ENCODE peak calls at places on chromosomes 7 and 10, in eight cellular contexts. O is thoracic aorta, S is colonic mucosa, F is left lung, Z is brain microvascular endothelial cell, D is cardiac muscle cell, E is heart left ventricle, X is IMR-90. L is an unnamed sample. For H3K27me3 and H3K36me3, the result is how much of the 10 kb centered on the place peaks cover.

GRCh38 chr10:104353325-104354048 is at the start of gene CFAP58:
- DNase-seq in O (peak), S (peak), F (peak), Z (peak), D (peak), E (peak), X (peak), L (peak)

GRCh38 chr7:90384433-90384832 is 18.8 kb upstream of the CLDN12 start:
- DNase-seq in O (no peak), S (no peak), F (no peak), Z (no peak), D (no peak), E (no peak), X (peak), L (no peak)

GRCh38 chr7:142088022-142088714 is 23.4 kb upstream of the MGAM2 start:
- DNase-seq in O (no peak), S (no peak), F (no peak), Z (no peak), D (no peak), E (no peak), X (no peak), L (peak)

GRCh38 chr10:108598320-108598695 is 1325.0 kb downstream of the XPNPEP1 start:
- DNase-seq in O (no peak), S (no peak), F (no peak), Z (no peak), D (no peak), E (no peak), X (no peak), L (no peak)

GRCh38 chr10:31142026-31142425 is 110.4 kb upstream of the ZNF438 start:
- DNase-seq in O (no peak), S (no peak), F (no peak), Z (peak), D (no peak), E (no peak), X (peak), L (peak)

GRCh38 chr10:72796042-72796441 is 97.5 kb upstream of the OIT3 start:
- DNase-seq in O (no peak), S (no peak), F (no peak), Z (no peak), D (peak), E (no peak), X (peak), L (peak)

GRCh38 chr10:91210435-91210834 is 10.0 kb upstream of the PCGF5 start:
- DNase-seq in O (no peak), S (peak), F (no peak), Z (no peak), D (no peak), E (no peak), X (no peak), L (no peak)

GRCh38 chr10:101961591-101962498 is 94.1 kb downstream of the ARMH3 start:
- DNase-seq in O (peak), S (no peak), F (no peak), Z (peak), D (peak), E (peak), X (peak), L (peak)

GRCh38 chr10:43078986-43079273 is 2.1 kb downstream of the RET start:
- DNase-seq in O (no peak), S (peak), F (no peak), Z (peak), D (no peak), E (peak), X (no peak), L (no peak)

GRCh38 chr10:178208-178607 is 43.0 kb downstream of the ZMYND11 start:
- DNase-seq in O (no peak), S (no peak), F (no peak), Z (no peak), D (peak), E (no peak), X (peak), L (no peak)

GRCh38 chr7:112547916-112548315 is 67.1 kb downstream of the LSMEM1 start:
- DNase-seq in O (no peak), S (no peak), F (no peak), Z (peak), D (no peak), E (no peak), X (peak), L (no peak)

GRCh38 chr7:64618785-64619456 is 47.0 kb upstream of the ZNF107 start:
- DNase-seq in O (no peak), S (peak), F (no peak), Z (peak), D (peak), E (no peak), X (peak), L (no peak)

GRCh38 chr10:70622981-70623844 is 20.7 kb upstream of the PRF1 start:
- DNase-seq in O (no peak), S (no peak), F (no peak), Z (no peak), D (peak), E (no peak), X (no peak), L (no peak)

DNA sequence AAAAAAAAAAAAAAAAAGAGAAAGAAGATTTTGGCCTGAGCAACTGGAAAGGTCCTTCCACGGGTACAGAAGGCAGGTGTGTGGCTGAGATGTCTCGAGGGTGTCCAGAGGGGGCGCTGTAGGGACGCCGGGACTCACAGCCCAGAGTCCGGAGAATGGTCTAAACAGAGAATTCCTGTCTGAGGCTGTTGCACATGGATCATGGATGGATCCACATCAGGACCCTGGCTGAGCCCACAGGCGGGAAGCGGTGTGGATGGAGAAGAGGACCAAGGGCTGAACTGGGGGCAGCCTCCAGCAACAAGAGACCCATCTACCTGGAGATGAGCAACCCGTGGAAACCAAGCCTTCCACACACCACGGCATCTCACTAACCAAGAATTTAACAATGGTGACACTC is 55.0 kb downstream of the PKD1L1 start:
- DNase-seq in O (no peak), S (no peak), F (no peak), Z (no peak), D (no peak), E (no peak), X (no peak), L (no peak)
- H3K27me3 ChIP-seq in O (under half), S (under half), F (under half), Z (under half), D (under half), E (under half), X (half or more), L (under half)

GRCh38 chr7:149006345-149006725 is 22.0 kb downstream of the PDIA4 start:
- DNase-seq in O (no peak), S (no peak), F (peak), Z (no peak), D (no peak), E (no peak), X (no peak), L (no peak)

GRCh38 chr7:149005427-149006344 is 22.6 kb downstream of the PDIA4 start:
- DNase-seq in O (no peak), S (peak), F (peak), Z (peak), D (peak), E (peak), X (peak), L (peak)

GRCh38 chr7:149003018-149003417 is 25.3 kb downstream of the PDIA4 start:
- DNase-seq in O (no peak), S (no peak), F (no peak), Z (no peak), D (no peak), E (no peak), X (no peak), L (no peak)

GRCh38 chr7:149003560-149004305 is 24.6 kb downstream of the PDIA4 start:
- DNase-seq in O (no peak), S (no peak), F (peak), Z (no peak), D (no peak), E (no peak), X (no peak), L (no peak)

GRCh38 chr7:149004405-149005370 is 23.6 kb downstream of the PDIA4 start:
- DNase-seq in O (no peak), S (no peak), F (peak), Z (no peak), D (no peak), E (no peak), X (no peak), L (no peak)
- H3K36me3 ChIP-seq in O (under half), S (under half), F (half or more), Z (half or more), D (under half), E (half or more), X (under half), L (under half)

DNA sequence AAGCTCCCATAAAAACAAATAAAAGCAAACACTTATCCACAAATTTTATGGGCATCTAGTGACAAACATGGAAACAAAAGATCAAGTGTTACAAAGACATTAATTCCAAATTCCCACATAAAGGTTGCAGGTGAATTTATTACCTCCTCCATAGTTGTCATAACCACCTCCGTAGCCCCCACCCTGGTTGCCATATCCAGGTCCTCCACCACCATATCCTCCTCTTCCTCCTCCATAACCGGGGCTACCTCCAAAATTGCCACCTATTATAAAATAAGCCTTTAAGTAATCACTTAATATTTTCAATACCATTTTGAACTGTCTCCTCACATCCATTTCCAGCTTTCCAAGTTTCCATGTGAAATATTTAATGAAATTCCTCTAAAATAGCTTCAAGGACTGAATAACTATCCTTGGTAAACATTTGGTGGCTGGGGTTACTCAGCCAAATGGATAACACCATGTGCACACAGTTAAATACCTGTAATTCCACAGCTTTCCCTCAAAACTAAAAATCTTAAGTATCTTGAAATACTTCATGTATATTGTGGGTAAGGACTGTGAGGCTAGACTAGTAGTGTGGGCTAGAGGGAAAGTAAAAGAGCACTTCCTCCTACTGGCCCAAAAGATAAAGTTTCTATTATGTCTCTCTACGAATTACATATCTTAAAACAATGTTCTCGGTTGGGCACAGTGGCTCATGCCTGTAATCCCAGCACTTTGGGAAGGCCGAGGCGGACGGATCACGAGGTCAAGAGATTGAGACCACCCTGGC is 6.9 kb downstream of the HNRNPA2B1 start:
- DNase-seq in O (no peak), S (no peak), F (peak), Z (no peak), D (no peak), E (no peak), X (no peak), L (no peak)
- H3K27me3 ChIP-seq in O (under half), S (under half), F (under half), Z (under half), D (under half), E (under half), X (under half), L (under half)

GRCh38 chr10:133400624-133401424 is 6.9 kb downstream of the MTG1 start:
- DNase-seq in O (no peak), S (no peak), F (no peak), Z (no peak), D (no peak), E (no peak), X (no peak), L (no peak)
- H3K36me3 ChIP-seq in O (under half), S (under half), F (half or more), Z (half or more), D (under half), E (half or more), X (half or more), L (half or more)

DNA sequence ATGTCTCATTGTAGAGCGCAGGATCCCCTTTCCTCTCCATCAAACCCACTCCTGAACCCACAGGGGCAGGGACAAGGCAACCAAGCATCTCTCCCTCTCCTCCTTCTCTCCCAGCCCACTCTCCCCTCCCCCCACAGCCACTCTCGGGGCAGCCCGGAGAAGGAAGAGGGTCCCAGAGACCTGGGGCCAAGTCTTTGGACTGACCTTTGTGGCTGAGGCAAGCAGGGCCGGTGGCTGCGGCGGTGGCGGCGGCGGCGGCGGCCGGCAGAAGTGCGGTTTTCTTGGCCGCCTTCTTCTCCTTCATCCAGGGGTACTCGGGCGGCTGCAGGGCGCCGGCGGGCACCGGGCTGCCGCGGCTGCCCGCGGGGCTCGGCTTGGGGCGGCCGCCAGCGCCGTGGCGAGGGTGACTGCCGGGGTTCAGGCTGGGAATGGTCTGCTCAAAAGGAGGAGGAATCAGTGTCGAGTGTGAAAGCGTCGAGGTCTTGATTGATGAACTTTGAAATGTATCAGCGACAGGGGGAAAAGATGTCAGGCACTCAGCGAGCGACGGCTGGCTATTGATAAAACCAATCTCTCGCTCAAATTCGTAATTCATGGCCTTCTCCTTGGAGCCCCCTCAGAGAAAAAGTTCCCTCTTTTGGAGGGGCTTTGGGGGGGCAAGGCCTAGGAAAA is 441 bp downstream of the HOXA2 start:
- DNase-seq in O (no peak), S (peak), F (peak), Z (no peak), D (no peak), E (no peak), X (peak), L (no peak)
- H3K27me3 ChIP-seq in O (under half), S (under half), F (half or more), Z (half or more), D (half or more), E (half or more), X (under half), L (under half)

DNA sequence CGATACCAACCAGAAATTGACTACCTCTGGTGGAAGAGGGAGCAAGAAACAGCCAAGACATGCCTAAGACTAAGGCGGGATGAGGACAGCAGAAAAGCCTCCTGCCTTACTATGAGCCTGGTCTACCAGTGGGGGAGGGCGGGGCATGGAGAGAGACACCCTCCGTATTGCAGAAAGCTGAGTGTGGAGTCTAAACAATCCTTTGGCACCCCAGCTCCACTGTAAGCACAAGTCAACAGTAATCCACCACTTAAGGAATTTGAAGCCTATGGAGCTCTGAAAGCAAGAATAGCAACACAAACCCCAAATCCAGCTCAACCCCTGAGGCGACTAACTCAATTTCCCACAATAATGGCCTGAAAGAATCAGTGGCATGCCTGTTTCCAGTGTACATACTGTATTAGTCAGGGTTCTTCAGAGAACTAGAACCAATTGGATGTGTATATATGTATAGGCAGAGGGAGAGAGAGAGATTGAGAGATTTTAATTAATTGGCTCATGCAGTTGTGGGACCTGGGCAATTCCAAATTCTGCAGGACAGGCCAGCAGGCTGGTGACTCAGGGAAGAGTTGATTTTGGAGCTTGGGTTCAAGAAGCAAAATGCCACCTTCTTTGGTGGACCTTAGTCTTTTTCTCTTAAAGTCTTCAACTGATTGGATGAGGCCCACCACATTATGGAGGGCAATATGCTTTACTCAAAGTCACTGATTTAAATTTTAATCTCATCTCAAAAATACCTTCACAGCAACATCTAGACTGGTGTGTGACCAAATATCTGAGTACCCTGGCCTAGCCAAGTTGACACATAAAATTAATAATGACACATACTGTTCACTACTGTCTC is 13.5 kb downstream of the PPIF start:
- DNase-seq in O (no peak), S (peak), F (no peak), Z (no peak), D (no peak), E (no peak), X (no peak), L (no peak)
- H3K36me3 ChIP-seq in O (under half), S (under half), F (under half), Z (under half), D (under half), E (under half), X (under half), L (under half)

DNA sequence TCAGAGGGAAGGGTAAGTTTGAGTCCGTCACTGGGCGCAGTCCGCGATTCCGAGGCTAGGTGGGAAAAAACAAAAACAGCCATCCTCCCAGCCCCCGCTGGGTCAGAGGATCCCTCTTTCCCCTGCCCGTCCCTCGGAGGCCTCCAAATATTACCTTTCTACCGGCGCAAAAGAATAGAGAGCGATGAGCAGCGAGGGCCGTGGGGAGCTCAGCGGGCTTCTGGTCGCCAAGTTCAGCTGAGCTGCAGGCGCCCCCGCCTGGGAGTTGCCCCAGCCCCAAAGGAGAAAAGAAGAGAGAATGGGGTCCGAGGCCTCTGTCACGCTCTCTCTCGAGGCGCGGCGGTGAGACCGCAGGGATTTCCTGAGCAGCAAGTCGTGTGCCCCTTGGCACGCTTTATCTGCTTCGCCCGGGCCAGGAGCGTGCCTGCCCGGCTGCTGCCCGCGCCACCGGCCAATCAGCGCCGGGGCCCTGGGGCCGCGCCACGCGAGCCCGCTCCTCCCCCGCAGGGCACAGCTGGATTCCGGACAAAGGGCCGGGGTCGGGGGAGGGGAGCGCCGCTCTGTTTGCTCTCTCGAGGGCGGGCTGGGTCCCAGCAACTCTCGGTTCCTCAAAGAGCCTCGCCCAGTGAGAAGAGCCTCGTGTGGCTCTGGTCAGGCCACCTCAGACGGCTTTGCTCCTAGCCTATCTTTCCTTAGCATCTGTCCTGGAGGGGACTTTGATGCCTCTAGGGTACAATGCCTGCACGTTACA is at the start of gene NEUROG3:
- DNase-seq in O (no peak), S (no peak), F (no peak), Z (no peak), D (no peak), E (no peak), X (no peak), L (no peak)
- H3K27me3 ChIP-seq in O (under half), S (half or more), F (half or more), Z (half or more), D (half or more), E (half or more), X (half or more), L (half or more)